ENCODE peak calls at places on chromosomes 13 and 19, in nine cellular contexts. P is GM23338, I is BJ, J is heart left ventricle, K is cardiac muscle cell, A is OCI-LY7, G is MCF 10A, X is SK-N-SH, B is lower leg skin. T is an unnamed sample.
A peak's percentile ranks its signal among the peaks of the same experiment; 100 is the strongest.

GRCh38 chr13:78689011-78689410 is 30.1 kb upstream of the OBI1 start:
- DNase-seq in P (peak; percentile 54), I (no peak), J (no peak), K (peak; percentile 24), A (no peak), G (no peak), X (no peak), B (no peak), T (no peak)

GRCh38 chr13:33256148-33256547 is 29.4 kb downstream of the STARD13 start:
- DNase-seq in P (no peak), I (no peak), J (no peak), K (no peak), A (no peak), G (no peak), X (no peak), B (no peak), T (no peak)

GRCh38 chr19:38387550-38388309 is at the start of gene GGN:
- DNase-seq in P (peak; percentile 100), I (peak; percentile 74), J (peak; percentile 73), K (peak; percentile 92), A (peak; percentile 92), G (peak; percentile 97), X (peak; percentile 95), B (peak; percentile 86), T (peak; percentile 85)

GRCh38 chr19:39319892-39320168 is 833 bp downstream of the LRFN1 start:
- DNase-seq in P (peak; percentile 16), I (no peak), J (no peak), K (no peak), A (no peak), G (no peak), X (peak; percentile 76), B (no peak), T (no peak)

GRCh38 chr13:102724923-102725322 is 30.1 kb upstream of the METTL21C start:
- DNase-seq in P (no peak), I (no peak), J (no peak), K (peak; percentile 72), A (peak; percentile 8), G (peak; percentile 92), X (peak; percentile 29), B (no peak), T (no peak)

GRCh38 chr13:113084943-113085540 is 20.5 kb upstream of the F7 start:
- DNase-seq in P (no peak), I (no peak), J (peak; percentile 21), K (no peak), A (no peak), G (no peak), X (no peak), B (no peak), T (no peak)

GRCh38 chr13:114049026-114049425 is 75.2 kb upstream of the C13orf46 start:
- DNase-seq in P (no peak), I (no peak), J (no peak), K (no peak), A (peak; percentile 48), G (no peak), X (no peak), B (no peak), T (no peak)

GRCh38 chr19:30053558-30053957 is 111.5 kb downstream of the URI1 start:
- DNase-seq in P (no peak), I (no peak), J (no peak), K (no peak), A (no peak), G (no peak), X (no peak), B (no peak), T (no peak)

GRCh38 chr19:15288146-15288963 is 44.0 kb downstream of the BRD4 start:
- DNase-seq in P (no peak), I (no peak), J (peak; percentile 60), K (no peak), A (peak; percentile 74), G (no peak), X (peak; percentile 72), B (no peak), T (no peak)

GRCh38 chr19:28601723-28602440 is 611.1 kb downstream of the UQCRFS1 start:
- DNase-seq in P (no peak), I (no peak), J (no peak), K (no peak), A (peak; percentile 24), G (no peak), X (no peak), B (no peak), T (no peak)

GRCh38 chr19:58511353-58512208 is at the start of gene SLC27A5:
- DNase-seq in P (no peak), I (no peak), J (no peak), K (no peak), A (no peak), G (no peak), X (no peak), B (no peak), T (no peak)

GRCh38 chr13:80084086-80084676 is 256.7 kb downstream of the SPRY2 start:
- DNase-seq in P (peak; percentile 28), I (peak; percentile 92), J (no peak), K (peak; percentile 95), A (no peak), G (peak; percentile 86), X (no peak), B (no peak), T (peak; percentile 89)

DNA sequence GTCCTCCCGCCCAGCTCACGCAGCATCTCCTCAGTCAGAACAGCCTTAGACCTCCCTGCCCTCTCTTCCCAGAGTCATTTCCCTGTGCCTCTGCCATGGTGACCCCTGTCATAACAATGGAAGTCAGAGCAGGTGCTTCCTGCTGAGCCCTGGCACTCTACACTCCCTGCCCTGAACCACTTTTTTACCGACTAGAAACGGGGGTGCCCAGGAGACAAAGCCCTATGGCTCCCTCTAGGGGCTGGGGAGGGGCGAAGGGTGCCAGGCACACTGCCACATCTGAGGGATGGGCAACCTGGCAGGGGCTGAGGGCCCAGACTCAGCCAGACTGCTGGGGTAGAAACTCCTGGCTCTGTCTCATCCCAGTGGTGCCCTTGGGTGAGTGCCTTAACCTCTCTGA is 16.4 kb downstream of the ZNF574 start:
- DNase-seq in P (peak; percentile 82), I (no peak), J (no peak), K (peak; percentile 25), A (peak; percentile 46), G (peak; percentile 72), X (peak; percentile 63), B (no peak), T (no peak)
- TF ChIP-seq CTCF in P (peak; percentile 77), I (peak; percentile 61), J (peak; percentile 38), K (peak; percentile 53), A (peak; percentile 77), G (peak; percentile 58), X (peak; percentile 53), B (no peak), T (peak; percentile 44)

GRCh38 chr19:55146078-55146647 is 2.8 kb downstream of the TNNT1 start:
- DNase-seq in P (peak; percentile 91), I (no peak), J (no peak), K (peak; percentile 24), A (peak; percentile 66), G (peak; percentile 51), X (peak; percentile 76), B (no peak), T (no peak)
- TF ChIP-seq CTCF in P (peak; percentile 79), I (peak; percentile 89), J (peak; percentile 20), K (peak; percentile 56), A (peak; percentile 85), G (peak; percentile 81), X (peak; percentile 54), B (no peak), T (peak; percentile 54)

GRCh38 chr19:43781630-43782310 is 997 bp upstream of the KCNN4 start:
- DNase-seq in P (no peak), I (no peak), J (no peak), K (no peak), A (peak; percentile 27), G (peak; percentile 44), X (no peak), B (no peak), T (no peak)

GRCh38 chr19:43779147-43779819 is 1.5 kb downstream of the KCNN4 start:
- DNase-seq in P (no peak), I (no peak), J (no peak), K (no peak), A (no peak), G (peak; percentile 75), X (no peak), B (no peak), T (no peak)

GRCh38 chr19:43778651-43779050 is 2.1 kb downstream of the KCNN4 start:
- DNase-seq in P (no peak), I (no peak), J (no peak), K (no peak), A (peak; percentile 82), G (no peak), X (no peak), B (no peak), T (no peak)

GRCh38 chr19:43780706-43781525 is at the start of gene KCNN4:
- DNase-seq in P (no peak), I (no peak), J (no peak), K (no peak), A (peak; percentile 77), G (peak; percentile 78), X (no peak), B (no peak), T (no peak)

GRCh38 chr19:43779820-43780219 is 953 bp downstream of the KCNN4 start:
- DNase-seq in P (no peak), I (no peak), J (no peak), K (no peak), A (peak; percentile 75), G (peak; percentile 67), X (no peak), B (no peak), T (no peak)
- TF ChIP-seq CTCF in P (no peak), I (peak; percentile 8), J (no peak), K (peak; percentile 5), A (peak; percentile 76), G (peak; percentile 32), X (no peak), B (no peak), T (no peak)

GRCh38 chr19:54389556-54389955 is 24.8 kb upstream of the LAIR1 start:
- DNase-seq in P (no peak), I (no peak), J (no peak), K (no peak), A (no peak), G (no peak), X (no peak), B (no peak), T (no peak)

GRCh38 chr19:54393381-54393780 is 21.9 kb upstream of the TTYH1 start:
- DNase-seq in P (no peak), I (no peak), J (no peak), K (no peak), A (no peak), G (no peak), X (no peak), B (no peak), T (no peak)

GRCh38 chr19:54392078-54392477 is 23.2 kb upstream of the TTYH1 start:
- DNase-seq in P (no peak), I (no peak), J (no peak), K (no peak), A (no peak), G (no peak), X (no peak), B (no peak), T (no peak)

GRCh38 chr19:54390942-54391577 is 24.2 kb upstream of the TTYH1 start:
- DNase-seq in P (peak; percentile 94), I (peak; percentile 2), J (no peak), K (peak; percentile 77), A (peak; percentile 82), G (peak; percentile 69), X (peak; percentile 68), B (no peak), T (peak; percentile 14)

DNA sequence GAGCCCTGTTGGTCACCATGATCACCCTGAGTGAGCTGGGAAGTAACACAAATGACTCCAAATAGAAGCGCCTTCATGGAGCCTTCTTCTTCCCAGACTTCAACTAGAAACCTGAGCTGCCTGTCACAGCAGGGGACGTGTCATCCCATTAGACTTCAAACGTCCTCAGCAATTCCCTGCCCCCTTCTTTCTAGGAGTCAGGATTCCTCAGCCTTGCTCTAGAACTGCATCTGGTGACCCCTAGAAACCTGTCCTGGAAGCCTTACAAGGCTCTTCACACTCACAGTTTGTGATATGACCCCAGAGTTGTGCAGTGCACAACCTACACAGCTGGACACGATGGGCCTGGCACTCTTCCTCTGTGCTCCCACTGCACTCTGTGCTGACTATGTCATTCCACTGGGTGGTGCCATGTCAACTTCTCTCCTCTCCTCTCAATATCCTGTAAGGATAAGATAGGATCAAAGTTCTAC is 23.6 kb upstream of the TTYH1 start:
- DNase-seq in P (peak; percentile 71), I (no peak), J (no peak), K (no peak), A (no peak), G (peak; percentile 8), X (no peak), B (no peak), T (no peak)
- TF ChIP-seq CTCF in P (peak; percentile 38), I (no peak), J (no peak), K (no peak), A (no peak), G (no peak), X (no peak), B (no peak), T (no peak)

T was measured in AG09319.